ENCODE peak calls at places on chromosome X, in seven cellular contexts. E, C, Y, V, O, J and U are unnamed samples.
A peak's percentile ranks its signal among the peaks of the same experiment; 100 is the strongest.

GRCh38 chrX:38089173-38089982 is 83.0 kb downstream of the SYTL5 start:
- DNase-seq in E (no peak), C (no peak), Y (no peak), V (no peak), O (no peak), J (no peak), U (no peak)

GRCh38 chrX:74931214-74931613 is 6.0 kb upstream of the NEXMIF start:
- DNase-seq in E (no peak), C (no peak), Y (no peak), V (no peak), O (no peak), J (no peak), U (peak; percentile 21)

GRCh38 chrX:74211911-74212310 is 92.1 kb upstream of the ZCCHC13 start:
- DNase-seq in E (no peak), C (no peak), Y (no peak), V (no peak), O (no peak), J (no peak), U (no peak)

GRCh38 chrX:44261286-44261685 is 82.2 kb downstream of the EFHC2 start:
- DNase-seq in E (no peak), C (no peak), Y (no peak), V (no peak), O (no peak), J (no peak), U (no peak)

GRCh38 chrX:104668550-104668949 is 102.6 kb downstream of the IL1RAPL2 start:
- DNase-seq in E (no peak), C (no peak), Y (no peak), V (no peak), O (no peak), J (no peak), U (no peak)

GRCh38 chrX:40094041-40094899 is 3.5 kb downstream of the BCOR start:
- DNase-seq in E (no peak), C (no peak), Y (peak; percentile 65), V (no peak), O (no peak), J (no peak), U (peak; percentile 66)

GRCh38 chrX:45077748-45078424 is 122.8 kb downstream of the DIPK2B start:
- DNase-seq in E (peak; percentile 62), C (no peak), Y (no peak), V (no peak), O (no peak), J (no peak), U (no peak)

GRCh38 chrX:49761481-49761880 is 65.7 kb upstream of the PAGE1 start:
- DNase-seq in E (no peak), C (no peak), Y (no peak), V (peak; percentile 27), O (peak; percentile 23), J (no peak), U (no peak)

GRCh38 chrX:151151668-151152267 is 24.6 kb upstream of the GPR50 start:
- DNase-seq in E (no peak), C (peak; percentile 13), Y (peak; percentile 37), V (peak; percentile 55), O (peak; percentile 14), J (no peak), U (peak; percentile 4)

GRCh38 chrX:46710927-46711623 is 47.8 kb downstream of the SLC9A7 start:
- DNase-seq in E (no peak), C (no peak), Y (peak; percentile 13), V (no peak), O (no peak), J (no peak), U (no peak)

GRCh38 chrX:41005445-41005992 is 79.7 kb upstream of the USP9X start:
- DNase-seq in E (no peak), C (no peak), Y (no peak), V (no peak), O (no peak), J (no peak), U (no peak)

GRCh38 chrX:132435222-132435621 is 53.6 kb downstream of the MBNL3 start:
- DNase-seq in E (no peak), C (no peak), Y (no peak), V (no peak), O (no peak), J (no peak), U (no peak)

GRCh38 chrX:1086444-1087409 is 125.7 kb downstream of the CRLF2 start:
- DNase-seq in E (no peak), C (peak; percentile 93), Y (no peak), V (no peak), O (no peak), J (no peak), U (no peak)

GRCh38 chrX:55312655-55313054 is 47.9 kb upstream of the PAGE3 start:
- DNase-seq in E (no peak), C (no peak), Y (no peak), V (no peak), O (no peak), J (no peak), U (no peak)

GRCh38 chrX:103197721-103198306 is 17.1 kb upstream of the BEX4 start:
- DNase-seq in E (no peak), C (no peak), Y (no peak), V (no peak), O (no peak), J (no peak), U (no peak)

GRCh38 chrX:12032082-12032481 is 106.2 kb upstream of the FRMPD4 start:
- DNase-seq in E (no peak), C (no peak), Y (no peak), V (no peak), O (no peak), J (no peak), U (no peak)

GRCh38 chrX:121562616-121563015 is 515.2 kb downstream of the GLUD2 start:
- DNase-seq in E (no peak), C (no peak), Y (no peak), V (no peak), O (no peak), J (no peak), U (no peak)

GRCh38 chrX:10952619-10953018 is 158.5 kb upstream of the HCCS start:
- DNase-seq in E (no peak), C (no peak), Y (no peak), V (no peak), O (no peak), J (peak; percentile 1), U (no peak)

GRCh38 chrX:24117288-24117687 is 32.2 kb upstream of the ZFX start:
- DNase-seq in E (no peak), C (no peak), Y (no peak), V (no peak), O (no peak), J (no peak), U (no peak)

GRCh38 chrX:67555578-67556203 is 11.9 kb downstream of the AR start:
- DNase-seq in E (no peak), C (no peak), Y (peak; percentile 45), V (peak; percentile 41), O (peak; percentile 8), J (no peak), U (peak; percentile 66)

GRCh38 chrX:153814591-153815315 is 15.6 kb downstream of the PDZD4 start:
- DNase-seq in E (no peak), C (no peak), Y (no peak), V (no peak), O (no peak), J (no peak), U (no peak)

GRCh38 chrX:72271091-72271490 is 6.0 kb downstream of the RPS4X start:
- DNase-seq in E (no peak), C (no peak), Y (no peak), V (no peak), O (no peak), J (no peak), U (no peak)

GRCh38 chrX:12955882-12956703 is 18.8 kb upstream of the TMSB4X start:
- DNase-seq in E (peak; percentile 77), C (peak; percentile 46), Y (no peak), V (peak; percentile 42), O (peak; percentile 46), J (no peak), U (no peak)

GRCh38 chrX:84118315-84118714 is 69.7 kb downstream of the RPS6KA6 start:
- DNase-seq in E (no peak), C (no peak), Y (no peak), V (no peak), O (no peak), J (no peak), U (no peak)
- TF ChIP-seq JUND in E (no peak), C (no peak), Y (no peak), V (no peak), O (no peak), J (no peak), U (no peak)

DNA sequence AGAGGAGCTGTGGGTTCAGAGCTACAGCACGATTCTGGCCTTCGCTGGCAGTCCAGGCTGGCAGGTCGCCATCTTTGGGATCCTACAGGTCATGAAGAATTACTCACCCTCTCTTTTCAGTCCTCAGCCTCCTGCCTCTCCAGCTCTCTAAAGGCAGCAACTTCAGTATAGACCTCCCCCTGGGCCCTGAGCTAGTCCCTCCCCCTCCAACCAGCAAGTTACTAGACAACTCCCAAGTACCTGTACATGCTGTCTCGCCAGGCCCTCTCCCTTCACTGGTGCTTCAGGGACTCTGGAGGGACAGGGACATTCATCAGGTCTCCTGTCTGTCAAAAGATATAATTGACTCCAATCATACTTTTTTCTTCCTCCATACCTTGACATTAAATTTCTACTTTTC is at the start of gene GPR119:
- DNase-seq in E (no peak), C (no peak), Y (no peak), V (no peak), O (no peak), J (no peak), U (no peak)
- TF ChIP-seq JUND in E (no peak), C (no peak), Y (no peak), V (no peak), O (no peak), J (no peak), U (no peak)

DNA sequence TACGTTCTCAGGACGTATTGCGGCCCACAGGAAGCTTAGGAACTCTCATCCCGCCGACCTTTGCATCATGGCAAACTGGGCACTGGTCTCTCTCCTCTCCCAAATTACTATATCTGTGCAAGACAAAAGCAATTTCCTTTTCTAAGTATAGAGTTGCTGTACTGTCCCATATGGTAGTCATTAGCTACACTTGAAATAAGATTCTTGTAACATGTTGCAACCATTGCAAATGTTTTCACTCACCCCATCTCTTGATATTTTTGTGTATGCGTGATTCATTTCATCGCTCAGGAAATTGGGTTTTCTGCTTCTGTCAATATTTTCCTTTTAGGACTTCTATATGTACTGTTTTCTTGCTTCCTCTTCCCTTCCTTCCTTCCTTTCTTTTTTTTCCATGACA is 15.7 kb downstream of the ARMCX6 start:
- DNase-seq in E (no peak), C (no peak), Y (no peak), V (no peak), O (no peak), J (no peak), U (no peak)
- TF ChIP-seq JUND in E (no peak), C (no peak), Y (no peak), V (no peak), O (no peak), J (no peak), U (no peak)

DNA sequence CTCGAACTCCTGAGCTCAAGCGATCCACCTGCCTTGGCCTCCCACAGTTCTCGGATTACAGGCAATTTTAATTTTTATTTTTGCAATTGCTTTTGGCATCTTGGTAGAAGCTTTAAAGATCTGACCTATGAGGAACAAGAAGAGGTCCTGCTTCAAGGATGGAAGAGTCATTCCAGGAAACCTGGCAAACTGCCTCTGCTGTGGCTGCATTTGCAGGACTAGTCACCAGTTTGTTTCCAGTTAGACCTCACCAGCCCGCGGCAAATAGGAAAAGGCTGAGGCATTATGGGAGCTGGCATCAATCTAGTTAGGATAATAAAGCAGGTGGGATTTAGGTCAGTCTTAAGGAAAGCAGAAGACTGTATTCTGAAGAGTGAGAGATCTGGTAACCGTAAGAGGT is 51.9 kb upstream of the LAS1L start:
- DNase-seq in E (no peak), C (no peak), Y (no peak), V (no peak), O (no peak), J (no peak), U (no peak)
- TF ChIP-seq JUND in E (no peak), C (no peak), Y (no peak), V (no peak), O (no peak), J (no peak), U (no peak)

GRCh38 chrX:115260330-115260729 is 26.4 kb upstream of the LRCH2 start:
- DNase-seq in E (no peak), C (no peak), Y (no peak), V (no peak), O (no peak), J (no peak), U (no peak)
- TF ChIP-seq JUND in E (no peak), C (no peak), Y (no peak), V (no peak), O (no peak), J (no peak), U (no peak)